ENCODE peak calls at places on chromosomes 4 and X, in nine cellular contexts. D is naive thymus-derived CD8-positive, alpha-beta T cell; R is ecto neural progenitor cell; J is RPMI8226; V is sciatic nerve; I is CD4-positive, alpha-beta memory T cell; G is endothelial cell; P is stomach; N is EL. W is an unnamed sample.

GRCh38 chr4:8762356-8762755 is 109.3 kb downstream of the HMX1 start:
- DNase-seq in D (no peak), R (no peak), J (no peak), V (no peak), I (no peak), G (no peak), P (no peak), N (no peak), W (no peak)

GRCh38 chr4:112636688-112637551 is at the start of the genes LARP7 and ZGRF1:
- DNase-seq in D (peak; percentile 99), R (peak; percentile 99), J (peak; percentile 96), V (peak; percentile 99), I (peak; percentile 99), G (peak; percentile 94), P (peak; percentile 99), N (peak; percentile 99), W (peak; percentile 92)

GRCh38 chrX:23661671-23662070 is 5.6 kb upstream of the PRDX4 start:
- DNase-seq in D (no peak), R (no peak), J (no peak), V (no peak), I (no peak), G (no peak), P (no peak), N (peak; percentile 35), W (no peak)

GRCh38 chrX:73916489-73916888 is 353.5 kb downstream of the CHIC1 start:
- DNase-seq in D (no peak), R (no peak), J (no peak), V (no peak), I (no peak), G (no peak), P (no peak), N (no peak), W (no peak)

GRCh38 chr4:52997132-52997416 is 135.0 kb downstream of the RASL11B start:
- DNase-seq in D (no peak), R (no peak), J (no peak), V (no peak), I (no peak), G (no peak), P (no peak), N (no peak), W (no peak)

GRCh38 chrX:150767045-150767395 is 73.8 kb downstream of the MTMR1 start:
- DNase-seq in D (no peak), R (no peak), J (no peak), V (no peak), I (no peak), G (no peak), P (peak; percentile 36), N (no peak), W (no peak)

GRCh38 chr4:85495621-85496020 is 20.7 kb downstream of the ARHGAP24 start:
- DNase-seq in D (no peak), R (no peak), J (no peak), V (no peak), I (no peak), G (no peak), P (no peak), N (peak; percentile 29), W (no peak)

GRCh38 chrX:19698125-19698524 is 182.8 kb upstream of the MAP3K15 start:
- DNase-seq in D (no peak), R (no peak), J (no peak), V (no peak), I (no peak), G (no peak), P (no peak), N (peak; percentile 47), W (no peak)

GRCh38 chrX:15143050-15143824 is 126.6 kb downstream of the ASB9 start:
- DNase-seq in D (peak; percentile 47), R (peak; percentile 45), J (peak; percentile 55), V (peak; percentile 71), I (peak; percentile 37), G (peak; percentile 39), P (peak; percentile 69), N (peak; percentile 30), W (peak; percentile 45)